ENCODE peak calls at places on chromosome 19, in ten cellular contexts. One of them, this sample, is unnamed.

GRCh38 chr19:45952691-45953505 is 20.8 kb downstream of the NOVA2 start:
- DNase-seq in AG04450: peak
- DNase-seq in MM.1S: peak
- DNase-seq in thyroid gland: peak
- DNase-seq in heart left ventricle: peak
- DNase-seq in endothelial cell of umbilical vein: no peak
- DNase-seq in endodermal cell: peak
- DNase-seq in breast epithelium: no peak
- DNase-seq in stomach: peak
- DNase-seq in body of pancreas: peak
- DNase-seq in this sample: peak

GRCh38 chr19:33252418-33252962 is 26.8 kb upstream of the SLC7A10 start:
- DNase-seq in AG04450: no peak
- DNase-seq in MM.1S: no peak
- DNase-seq in thyroid gland: no peak
- DNase-seq in heart left ventricle: no peak
- DNase-seq in endothelial cell of umbilical vein: no peak
- DNase-seq in endodermal cell: no peak
- DNase-seq in breast epithelium: no peak
- DNase-seq in stomach: no peak
- DNase-seq in body of pancreas: no peak
- DNase-seq in this sample: no peak

GRCh38 chr19:55383789-55384575 is at the start of gene TMEM238:
- DNase-seq in AG04450: no peak
- DNase-seq in MM.1S: peak
- DNase-seq in thyroid gland: peak
- DNase-seq in heart left ventricle: peak
- DNase-seq in endothelial cell of umbilical vein: peak
- DNase-seq in endodermal cell: peak
- DNase-seq in breast epithelium: no peak
- DNase-seq in stomach: peak
- DNase-seq in body of pancreas: peak
- DNase-seq in this sample: peak

GRCh38 chr19:11018179-11018578 is 57.3 kb downstream of the SMARCA4 start:
- DNase-seq in AG04450: no peak
- DNase-seq in MM.1S: no peak
- DNase-seq in thyroid gland: no peak
- DNase-seq in heart left ventricle: no peak
- DNase-seq in endothelial cell of umbilical vein: no peak
- DNase-seq in endodermal cell: no peak
- DNase-seq in breast epithelium: no peak
- DNase-seq in stomach: no peak
- DNase-seq in body of pancreas: no peak
- DNase-seq in this sample: no peak

GRCh38 chr19:45782162-45782623 is at the start of gene DMPK:
- DNase-seq in AG04450: no peak
- DNase-seq in MM.1S: no peak
- DNase-seq in thyroid gland: no peak
- DNase-seq in heart left ventricle: peak
- DNase-seq in endothelial cell of umbilical vein: no peak
- DNase-seq in endodermal cell: no peak
- DNase-seq in breast epithelium: no peak
- DNase-seq in stomach: no peak
- DNase-seq in body of pancreas: no peak
- DNase-seq in this sample: peak

GRCh38 chr19:5128932-5129389 is 160.0 kb downstream of the KDM4B start:
- DNase-seq in AG04450: no peak
- DNase-seq in MM.1S: no peak
- DNase-seq in thyroid gland: no peak
- DNase-seq in heart left ventricle: peak
- DNase-seq in endothelial cell of umbilical vein: peak
- DNase-seq in endodermal cell: peak
- DNase-seq in breast epithelium: no peak
- DNase-seq in stomach: peak
- DNase-seq in body of pancreas: peak
- DNase-seq in this sample: peak

GRCh38 chr19:5098646-5099045 is 129.7 kb downstream of the KDM4B start:
- DNase-seq in AG04450: no peak
- DNase-seq in MM.1S: no peak
- DNase-seq in thyroid gland: no peak
- DNase-seq in heart left ventricle: no peak
- DNase-seq in endothelial cell of umbilical vein: no peak
- DNase-seq in endodermal cell: no peak
- DNase-seq in breast epithelium: no peak
- DNase-seq in stomach: no peak
- DNase-seq in body of pancreas: no peak
- DNase-seq in this sample: no peak

GRCh38 chr19:46616631-46617322 is 8.1 kb downstream of the PTGIR start:
- DNase-seq in AG04450: no peak
- DNase-seq in MM.1S: no peak
- DNase-seq in thyroid gland: peak
- DNase-seq in heart left ventricle: peak
- DNase-seq in endothelial cell of umbilical vein: peak
- DNase-seq in endodermal cell: peak
- DNase-seq in breast epithelium: no peak
- DNase-seq in stomach: peak
- DNase-seq in body of pancreas: peak
- DNase-seq in this sample: peak

GRCh38 chr19:46631481-46631880 is 4.5 kb downstream of the GNG8 start:
- DNase-seq in AG04450: no peak
- DNase-seq in MM.1S: no peak
- DNase-seq in thyroid gland: no peak
- DNase-seq in heart left ventricle: peak
- DNase-seq in endothelial cell of umbilical vein: no peak
- DNase-seq in endodermal cell: no peak
- DNase-seq in breast epithelium: no peak
- DNase-seq in stomach: no peak
- DNase-seq in body of pancreas: no peak
- DNase-seq in this sample: no peak

GRCh38 chr19:48608798-48609263 is 2.3 kb downstream of the SPACA4 start:
- DNase-seq in AG04450: no peak
- DNase-seq in MM.1S: peak
- DNase-seq in thyroid gland: no peak
- DNase-seq in heart left ventricle: no peak
- DNase-seq in endothelial cell of umbilical vein: no peak
- DNase-seq in endodermal cell: peak
- DNase-seq in breast epithelium: no peak
- DNase-seq in stomach: no peak
- DNase-seq in body of pancreas: no peak
- DNase-seq in this sample: no peak

DNA sequence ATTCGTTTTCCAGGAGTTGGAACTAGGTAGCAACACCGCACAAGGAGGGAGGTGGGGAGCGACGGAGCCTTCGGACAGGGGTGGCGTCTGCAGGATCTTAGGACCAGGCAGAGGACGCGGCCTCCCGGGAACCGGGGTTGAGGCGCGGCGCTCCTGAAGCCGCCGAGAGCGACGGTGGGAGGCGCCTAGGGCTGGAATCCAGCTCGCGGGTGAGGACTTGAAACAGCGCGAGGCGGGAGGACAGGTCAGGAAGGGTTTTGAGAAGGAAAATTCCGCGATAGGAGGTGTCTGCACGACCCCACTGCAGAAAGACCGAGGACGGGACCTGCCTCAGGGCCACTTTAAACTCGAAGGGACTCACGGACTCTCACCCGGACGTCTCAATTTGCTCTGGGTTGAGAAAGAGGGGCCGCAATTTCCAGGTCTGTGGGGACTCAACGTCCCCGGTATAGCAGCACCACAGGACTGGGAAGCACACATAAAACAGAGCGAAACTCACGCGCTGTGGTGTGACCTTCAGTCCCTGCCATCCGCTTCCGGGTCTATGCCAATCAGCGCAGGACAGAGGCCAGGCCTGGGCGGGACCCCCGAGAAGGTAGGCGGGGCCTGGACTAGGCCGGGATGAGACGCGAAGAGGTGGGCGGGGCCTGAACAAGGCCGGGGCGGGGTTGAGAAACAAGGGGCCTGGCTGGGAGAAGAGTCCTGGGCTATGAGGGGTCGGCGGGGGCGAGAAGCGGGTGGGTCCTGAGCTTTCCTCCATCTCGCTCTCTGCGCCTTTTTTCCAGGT is at the start of gene ZNF320:
- DNase-seq in AG04450: peak
- DNase-seq in MM.1S: peak
- DNase-seq in thyroid gland: peak
- DNase-seq in heart left ventricle: peak
- DNase-seq in endothelial cell of umbilical vein: peak
- DNase-seq in endodermal cell: peak
- DNase-seq in breast epithelium: peak
- DNase-seq in stomach: peak
- DNase-seq in body of pancreas: peak
- DNase-seq in this sample: peak
- H3K27ac ChIP-seq in AG04450: peak
- H3K27ac ChIP-seq in MM.1S: no peak
- H3K27ac ChIP-seq in thyroid gland: peak
- H3K27ac ChIP-seq in heart left ventricle: peak
- H3K27ac ChIP-seq in endothelial cell of umbilical vein: peak
- H3K27ac ChIP-seq in endodermal cell: peak
- H3K27ac ChIP-seq in breast epithelium: peak
- H3K27ac ChIP-seq in stomach: peak
- H3K27ac ChIP-seq in body of pancreas: peak
- H3K27ac ChIP-seq in this sample: peak

GRCh38 chr19:3457531-3458228 is 22.6 kb downstream of the SMIM24 start:
- DNase-seq in AG04450: no peak
- DNase-seq in MM.1S: no peak
- DNase-seq in thyroid gland: no peak
- DNase-seq in heart left ventricle: no peak
- DNase-seq in endothelial cell of umbilical vein: no peak
- DNase-seq in endodermal cell: peak
- DNase-seq in breast epithelium: no peak
- DNase-seq in stomach: no peak
- DNase-seq in body of pancreas: no peak
- DNase-seq in this sample: no peak
- H3K4me3 ChIP-seq in AG04450: no peak
- H3K4me3 ChIP-seq in MM.1S: peak
- H3K4me3 ChIP-seq in thyroid gland: no peak
- H3K4me3 ChIP-seq in heart left ventricle: no peak
- H3K4me3 ChIP-seq in endothelial cell of umbilical vein: no peak
- H3K4me3 ChIP-seq in endodermal cell: no peak
- H3K4me3 ChIP-seq in breast epithelium: no peak
- H3K4me3 ChIP-seq in stomach: no peak
- H3K4me3 ChIP-seq in body of pancreas: no peak
- H3K4me3 ChIP-seq in this sample: no peak

GRCh38 chr19:34306824-34307223 is 52.5 kb downstream of the GARRE1 start:
- DNase-seq in AG04450: no peak
- DNase-seq in MM.1S: no peak
- DNase-seq in thyroid gland: no peak
- DNase-seq in heart left ventricle: no peak
- DNase-seq in endothelial cell of umbilical vein: no peak
- DNase-seq in endodermal cell: no peak
- DNase-seq in breast epithelium: no peak
- DNase-seq in stomach: no peak
- DNase-seq in body of pancreas: no peak
- DNase-seq in this sample: no peak

GRCh38 chr19:34313188-34313587 is 51.8 kb upstream of the GPI start:
- DNase-seq in AG04450: no peak
- DNase-seq in MM.1S: no peak
- DNase-seq in thyroid gland: no peak
- DNase-seq in heart left ventricle: no peak
- DNase-seq in endothelial cell of umbilical vein: peak
- DNase-seq in endodermal cell: no peak
- DNase-seq in breast epithelium: no peak
- DNase-seq in stomach: no peak
- DNase-seq in body of pancreas: no peak
- DNase-seq in this sample: no peak

GRCh38 chr19:34308381-34309367 is 54.3 kb downstream of the GARRE1 start:
- DNase-seq in AG04450: no peak
- DNase-seq in MM.1S: no peak
- DNase-seq in thyroid gland: no peak
- DNase-seq in heart left ventricle: no peak
- DNase-seq in endothelial cell of umbilical vein: no peak
- DNase-seq in endodermal cell: no peak
- DNase-seq in breast epithelium: no peak
- DNase-seq in stomach: no peak
- DNase-seq in body of pancreas: no peak
- DNase-seq in this sample: no peak

GRCh38 chr19:34309368-34310138 is 55.2 kb downstream of the GARRE1 start:
- DNase-seq in AG04450: no peak
- DNase-seq in MM.1S: no peak
- DNase-seq in thyroid gland: no peak
- DNase-seq in heart left ventricle: no peak
- DNase-seq in endothelial cell of umbilical vein: no peak
- DNase-seq in endodermal cell: no peak
- DNase-seq in breast epithelium: no peak
- DNase-seq in stomach: no peak
- DNase-seq in body of pancreas: no peak
- DNase-seq in this sample: no peak

GRCh38 chr19:34310494-34310981 is 54.5 kb upstream of the GPI start:
- DNase-seq in AG04450: no peak
- DNase-seq in MM.1S: no peak
- DNase-seq in thyroid gland: peak
- DNase-seq in heart left ventricle: no peak
- DNase-seq in endothelial cell of umbilical vein: no peak
- DNase-seq in endodermal cell: no peak
- DNase-seq in breast epithelium: peak
- DNase-seq in stomach: no peak
- DNase-seq in body of pancreas: no peak
- DNase-seq in this sample: no peak
- H3K27ac ChIP-seq in AG04450: no peak
- H3K27ac ChIP-seq in MM.1S: no peak
- H3K27ac ChIP-seq in thyroid gland: no peak
- H3K27ac ChIP-seq in heart left ventricle: no peak
- H3K27ac ChIP-seq in endothelial cell of umbilical vein: no peak
- H3K27ac ChIP-seq in endodermal cell: no peak
- H3K27ac ChIP-seq in breast epithelium: peak
- H3K27ac ChIP-seq in stomach: no peak
- H3K27ac ChIP-seq in body of pancreas: no peak
- H3K27ac ChIP-seq in this sample: no peak

GRCh38 chr19:41350735-41351338 is 2.9 kb downstream of the TGFB1 start:
- DNase-seq in AG04450: no peak
- DNase-seq in MM.1S: no peak
- DNase-seq in thyroid gland: no peak
- DNase-seq in heart left ventricle: peak
- DNase-seq in endothelial cell of umbilical vein: peak
- DNase-seq in endodermal cell: no peak
- DNase-seq in breast epithelium: no peak
- DNase-seq in stomach: no peak
- DNase-seq in body of pancreas: no peak
- DNase-seq in this sample: no peak
- H3K4me3 ChIP-seq in AG04450: peak
- H3K4me3 ChIP-seq in MM.1S: peak
- H3K4me3 ChIP-seq in thyroid gland: peak
- H3K4me3 ChIP-seq in heart left ventricle: peak
- H3K4me3 ChIP-seq in endothelial cell of umbilical vein: peak
- H3K4me3 ChIP-seq in endodermal cell: peak
- H3K4me3 ChIP-seq in breast epithelium: peak
- H3K4me3 ChIP-seq in stomach: peak
- H3K4me3 ChIP-seq in body of pancreas: peak
- H3K4me3 ChIP-seq in this sample: peak